ENCODE peak calls at places on chromosomes 2 and 18, in five cellular contexts. I, H, L, X and O are unnamed samples.

GRCh38 chr2:141582213-141582612 is 548.6 kb downstream of the LRP1B start:
- DNase-seq in H (no peak), I (no peak), X (no peak), L (no peak), O (no peak)

GRCh38 chr2:120737802-120738516 is 2.3 kb downstream of the GLI2 start:
- DNase-seq in L (peak; percentile 65), H (no peak), I (no peak), X (no peak), O (peak; percentile 29)

GRCh38 chr2:149313512-149313972 is 16.8 kb upstream of the LYPD6 start:
- DNase-seq in I (no peak), L (no peak), H (no peak), X (peak; percentile 24), O (no peak)

GRCh38 chr2:58594175-58594574 is 353.1 kb upstream of the FANCL start:
- DNase-seq in L (no peak), I (peak; percentile 2), H (no peak), X (no peak), O (no peak)

GRCh38 chr2:169393068-169393590 is 30.8 kb upstream of the LRP2 start:
- DNase-seq in H (no peak), L (no peak), X (no peak), I (no peak), O (no peak)

GRCh38 chr2:105798595-105798994 is 53.9 kb downstream of the NCK2 start:
- DNase-seq in H (no peak), I (peak; percentile 52), L (no peak), X (peak; percentile 23), O (no peak)

GRCh38 chr2:177161741-177162440 is 50.7 kb upstream of the HNRNPA3 start:
- DNase-seq in L (no peak), X (peak; percentile 41), H (no peak), I (peak; percentile 23), O (no peak)

GRCh38 chr2:74735009-74735408 is 81.0 kb downstream of the SEMA4F start:
- DNase-seq in X (peak; percentile 31), H (no peak), I (no peak), L (no peak), O (no peak)

GRCh38 chr2:111042261-111042660 is 78.5 kb upstream of the BCL2L11 start:
- DNase-seq in H (no peak), X (no peak), I (no peak), L (no peak), O (no peak)

GRCh38 chr2:96330407-96330806 is 5.2 kb upstream of the NCAPH start:
- DNase-seq in L (no peak), I (no peak), X (peak; percentile 84), H (no peak), O (peak; percentile 66)

GRCh38 chr2:109613922-109614714 is at the start of the genes SEPTIN10 and SOWAHC:
- DNase-seq in I (peak; percentile 11), X (peak; percentile 99), L (peak; percentile 99), H (peak; percentile 95), O (peak; percentile 96)

GRCh38 chr2:51695531-51695930 is 663.6 kb upstream of the NRXN1 start:
- DNase-seq in X (peak; percentile 65), L (no peak), H (no peak), I (no peak), O (no peak)

GRCh38 chr18:62716679-62717058 is 1.3 kb downstream of the PHLPP1 start:
- DNase-seq in H (peak; percentile 64), L (peak; percentile 70), I (peak; percentile 59), X (no peak), O (no peak)

GRCh38 chr2:80304522-80304878 is at the start of gene LRRTM1:
- DNase-seq in X (no peak), L (no peak), I (no peak), H (peak; percentile 12), O (no peak)

GRCh38 chr2:98485453-98485755 is 40.7 kb downstream of the INPP4A start:
- DNase-seq in X (no peak), H (no peak), I (no peak), L (peak; percentile 41), O (no peak)

GRCh38 chr2:27350106-27350693 is 6.4 kb downstream of the GTF3C2 start:
- DNase-seq in L (no peak), H (no peak), I (no peak), X (no peak), O (no peak)

GRCh38 chr18:45355944-45356520 is 259.2 kb upstream of the SLC14A2 start:
- DNase-seq in L (no peak), X (no peak), I (no peak), H (no peak), O (no peak)

GRCh38 chr2:46239847-46240181 is 57.4 kb upstream of the EPAS1 start:
- DNase-seq in X (no peak), L (no peak), H (no peak), I (no peak), O (no peak)

GRCh38 chr2:163664610-163665009 is 71.2 kb downstream of the FIGN start:
- DNase-seq in L (no peak), I (no peak), X (peak; percentile 83), H (no peak), O (no peak)

GRCh38 chr2:240790370-240791210 is 29.4 kb downstream of the KIF1A start:
- DNase-seq in X (no peak), L (no peak), H (peak; percentile 5), I (no peak), O (no peak)

GRCh38 chr2:71064754-71065621 is 3.5 kb upstream of the NAGK start:
- DNase-seq in L (no peak), X (peak; percentile 32), H (no peak), I (peak; percentile 88), O (no peak)

GRCh38 chr2:186201371-186201770 is 284.7 kb upstream of the ZC3H15 start:
- DNase-seq in X (no peak), I (no peak), H (no peak), L (no peak), O (no peak)

GRCh38 chr18:63100626-63100900 is 219.0 kb downstream of the BCL2 start:
- DNase-seq in H (no peak), X (no peak), I (no peak), L (no peak), O (no peak)

DNA sequence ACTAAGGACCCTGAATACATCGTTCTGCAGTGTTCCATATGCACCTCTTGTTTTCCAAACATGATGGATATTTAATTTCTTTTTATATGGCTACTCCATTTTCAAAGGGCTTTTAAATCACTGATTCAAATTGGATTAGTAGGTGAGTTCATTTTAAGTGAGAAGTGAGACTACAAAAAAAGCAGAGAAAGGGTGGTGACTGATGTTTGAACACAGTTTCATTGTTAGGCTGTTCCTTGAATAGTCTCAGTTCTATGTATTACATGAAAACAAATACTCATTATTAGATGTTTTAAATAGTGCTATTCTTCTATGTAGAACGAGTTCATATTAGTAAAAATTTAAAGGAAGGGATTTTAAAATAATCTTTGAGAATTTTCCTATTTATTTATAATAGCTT is 72.7 kb upstream of the STON1 start:
- DNase-seq in I (no peak), X (no peak), H (no peak), L (no peak), O (no peak)
- H3K27ac ChIP-seq in I (no peak overlapping the region), X (no peak overlapping the region), H (no peak overlapping the region), L (no peak overlapping the region), O (no peak overlapping the region)

GRCh38 chr2:9021563-9022211 is 18.2 kb upstream of the MBOAT2 start:
- DNase-seq in X (no peak), L (no peak), I (no peak), H (no peak), O (no peak)

GRCh38 chr2:9020267-9020666 is 16.8 kb upstream of the MBOAT2 start:
- DNase-seq in X (no peak), I (no peak), L (no peak), H (no peak), O (no peak)

GRCh38 chr2:9018534-9018933 is 15.1 kb upstream of the MBOAT2 start:
- DNase-seq in H (no peak), X (no peak), I (no peak), L (no peak), O (no peak)

GRCh38 chr2:9013403-9013802 is 9.9 kb upstream of the MBOAT2 start:
- DNase-seq in X (no peak), L (no peak), H (no peak), I (no peak), O (no peak)

DNA sequence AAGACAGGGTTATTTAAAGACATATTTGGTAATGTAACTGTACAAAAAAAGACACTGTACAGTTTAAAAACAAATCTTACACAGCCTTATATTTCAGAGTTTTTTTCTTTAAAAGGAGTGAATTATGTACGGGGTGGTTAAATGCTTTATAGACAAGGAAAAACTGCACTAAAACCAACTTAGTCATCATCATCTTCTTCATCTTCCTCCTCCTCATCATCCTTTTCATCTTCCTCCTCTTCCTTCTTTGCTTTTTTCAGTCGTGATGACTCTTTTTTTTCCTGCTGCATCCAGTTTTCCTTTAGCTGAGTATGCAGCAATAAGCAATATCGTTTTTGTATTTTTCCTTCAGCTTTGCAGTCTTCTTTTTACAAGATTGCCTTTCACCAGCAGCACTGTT is 14.6 kb upstream of the MBOAT2 start:
- DNase-seq in H (no peak), L (no peak), I (no peak), X (no peak), O (no peak)
- H3K27ac ChIP-seq in H (no peak overlapping the region), L (no peak overlapping the region), I (no peak overlapping the region), X (no peak overlapping the region), O (no peak overlapping the region)

GRCh38 chr2:16204251-16204650 is 263.9 kb downstream of the MYCN start:
- DNase-seq in L (no peak), I (no peak), H (no peak), X (no peak), O (no peak)
- H3K27ac ChIP-seq in L (no peak overlapping the region), I (no peak overlapping the region), H (no peak overlapping the region), X (no peak overlapping the region), O (no peak overlapping the region)

GRCh38 chr2:237209885-237210284 is 124.2 kb downstream of the COPS8 start:
- DNase-seq in H (no peak), I (no peak), L (no peak), X (no peak), O (no peak)
- H3K27ac ChIP-seq in H (peak overlapping the region; percentile 75), I (no peak overlapping the region), L (no peak overlapping the region), X (peak overlapping the region; percentile 96), O (no peak overlapping the region)

DNA sequence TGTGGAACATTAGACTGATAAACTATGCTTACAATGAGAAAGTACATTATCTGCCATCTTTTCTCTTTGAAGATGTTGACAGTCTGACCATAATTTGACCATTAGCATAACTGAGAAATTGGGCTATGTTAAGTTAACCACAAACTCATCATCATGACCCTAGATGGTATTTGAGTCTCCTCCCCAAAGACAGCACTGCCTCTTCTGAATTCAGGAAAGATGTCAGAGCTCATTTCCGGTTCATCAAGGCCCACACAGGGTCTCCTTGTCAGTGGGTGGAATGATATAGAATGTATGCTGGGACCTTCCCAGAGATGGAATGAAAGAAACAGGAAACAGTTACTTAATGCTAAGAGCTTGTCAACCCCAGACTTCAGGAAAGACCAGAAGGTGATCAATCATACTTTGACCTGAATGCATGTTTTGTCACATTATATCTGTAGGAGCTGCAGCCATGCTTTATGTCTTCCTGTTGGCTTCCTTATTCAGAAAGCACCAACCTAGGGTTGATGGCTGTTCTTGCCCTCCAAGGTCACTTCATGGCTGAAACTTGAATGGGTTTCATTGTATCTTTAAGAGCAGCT is 99.1 kb upstream of the NEUROD1 start:
- DNase-seq in X (no peak), H (no peak), L (no peak), I (no peak), O (no peak)
- H3K27ac ChIP-seq in X (no peak overlapping the region), H (no peak overlapping the region), L (no peak overlapping the region), I (no peak overlapping the region), O (no peak overlapping the region)